ENCODE peak calls at places on chromosome 22, in five cellular contexts. Q, C, A, Z and F are unnamed samples.
A peak's percentile ranks its signal among the peaks of the same experiment; 100 is the strongest.

GRCh38 chr22:25970348-25970995 is 198.8 kb upstream of the SEZ6L start:
- DNase-seq in Q (peak; percentile 49), A (no peak), Z (no peak), C (no peak), F (no peak)

GRCh38 chr22:22197993-22198402 is 46.6 kb upstream of the VPREB1 start:
- DNase-seq in C (no peak), A (no peak), Q (no peak), Z (no peak), F (no peak)

GRCh38 chr22:38572065-38572464 is 2.1 kb upstream of the DMC1 start:
- DNase-seq in C (no peak), A (no peak), Z (no peak), Q (no peak), F (no peak)

GRCh38 chr22:20428496-20429253 is 8.9 kb downstream of the SCARF2 start:
- DNase-seq in A (peak; percentile 56), Z (no peak), C (peak; percentile 45), Q (no peak), F (no peak)

GRCh38 chr22:21098099-21098671 is 52.4 kb downstream of the LRRC74B start:
- DNase-seq in A (no peak), C (no peak), Z (no peak), Q (no peak), F (no peak)

GRCh38 chr22:22035771-22036314 is 53.3 kb upstream of the TOP3B start:
- DNase-seq in Z (no peak), A (no peak), C (no peak), Q (no peak), F (no peak)

GRCh38 chr22:37994049-37994448 is 9.7 kb upstream of the SOX10 start:
- DNase-seq in C (no peak), Q (no peak), A (no peak), Z (no peak), F (no peak)

GRCh38 chr22:17213976-17214375 is 5.3 kb downstream of the ADA2 start:
- DNase-seq in C (peak; percentile 63), Q (peak; percentile 67), Z (no peak), A (no peak), F (no peak)

GRCh38 chr22:31861226-31861840 is 83.0 kb upstream of the YWHAH start:
- DNase-seq in Z (no peak), Q (no peak), C (no peak), A (no peak), F (no peak)

GRCh38 chr22:41524283-41524682 is 20.0 kb downstream of the POLR3H start:
- DNase-seq in A (no peak), Q (peak; percentile 71), C (peak; percentile 84), Z (no peak), F (no peak)

GRCh38 chr22:44031111-44031963 is 7.2 kb downstream of the PARVB start:
- DNase-seq in A (no peak), Q (no peak), Z (no peak), C (no peak), F (no peak)

GRCh38 chr22:39090426-39091064 is 6.5 kb upstream of the APOBEC3H start:
- DNase-seq in Q (no peak), C (peak; percentile 62), A (no peak), Z (no peak), F (no peak)

GRCh38 chr22:30905696-30906341 is 62.8 kb downstream of the MORC2 start:
- DNase-seq in Q (no peak), Z (no peak), C (no peak), A (no peak), F (no peak)

GRCh38 chr22:39148727-39149535 is 3.5 kb downstream of the CBX7 start:
- DNase-seq in C (peak; percentile 73), Q (peak; percentile 65), A (peak; percentile 70), Z (no peak), F (no peak)

GRCh38 chr22:41177626-41178424 is 27.3 kb upstream of the L3MBTL2 start:
- DNase-seq in C (no peak), Z (no peak), Q (no peak), A (no peak), F (no peak)

GRCh38 chr22:42437488-42438292 is 5.5 kb upstream of the NFAM1 start:
- DNase-seq in Q (peak; percentile 68), A (peak; percentile 90), Z (no peak), C (peak; percentile 87), F (no peak)

GRCh38 chr22:26174280-26174679 is 5.0 kb downstream of the SEZ6L start:
- DNase-seq in Z (no peak), A (no peak), Q (no peak), C (no peak), F (no peak)

GRCh38 chr22:50625568-50626313 is 2.2 kb downstream of the ARSA start:
- DNase-seq in C (no peak), Z (no peak), A (peak; percentile 64), Q (no peak), F (no peak)

GRCh38 chr22:44658371-44658953 is 43.5 kb upstream of the PRR5 start:
- DNase-seq in Q (peak; percentile 44), Z (no peak), C (no peak), A (peak; percentile 81), F (peak; percentile 24)

GRCh38 chr22:20429254-20430100 is 8.1 kb downstream of the SCARF2 start:
- DNase-seq in Q (peak; percentile 56), C (peak; percentile 73), A (peak; percentile 75), Z (no peak), F (no peak)

GRCh38 chr22:27405672-27406388 is 395.7 kb downstream of the MN1 start:
- DNase-seq in Q (peak; percentile 53), Z (no peak), C (peak; percentile 65), A (no peak), F (no peak)

GRCh38 chr22:46079093-46079860 is 71.0 kb upstream of the PPARA start:
- DNase-seq in Z (no peak), Q (peak; percentile 27), A (peak; percentile 71), C (peak; percentile 53), F (no peak)

GRCh38 chr22:46078241-46079092 is 71.9 kb upstream of the PPARA start:
- DNase-seq in Q (peak; percentile 82), Z (no peak), C (peak; percentile 78), A (peak; percentile 86), F (no peak)

GRCh38 chr22:46081036-46081830 is 69.1 kb upstream of the PPARA start:
- DNase-seq in Z (no peak), C (peak; percentile 58), Q (peak; percentile 17), A (peak; percentile 65), F (no peak)

GRCh38 chr22:46081831-46082210 is 68.5 kb upstream of the PPARA start:
- DNase-seq in C (peak; percentile 47), Q (peak; percentile 22), A (no peak), Z (no peak), F (no peak)

GRCh38 chr22:46079861-46080821 is 70.2 kb upstream of the PPARA start:
- DNase-seq in Z (no peak), A (peak; percentile 87), Q (peak; percentile 75), C (peak; percentile 94), F (no peak)
- H3K4me3 ChIP-seq in Z (no peak overlapping the region), A (peak overlapping the region; percentile 79), Q (peak overlapping the region; percentile 96), C (peak overlapping the region; percentile 30), F (peak overlapping the region; percentile 61)

DNA sequence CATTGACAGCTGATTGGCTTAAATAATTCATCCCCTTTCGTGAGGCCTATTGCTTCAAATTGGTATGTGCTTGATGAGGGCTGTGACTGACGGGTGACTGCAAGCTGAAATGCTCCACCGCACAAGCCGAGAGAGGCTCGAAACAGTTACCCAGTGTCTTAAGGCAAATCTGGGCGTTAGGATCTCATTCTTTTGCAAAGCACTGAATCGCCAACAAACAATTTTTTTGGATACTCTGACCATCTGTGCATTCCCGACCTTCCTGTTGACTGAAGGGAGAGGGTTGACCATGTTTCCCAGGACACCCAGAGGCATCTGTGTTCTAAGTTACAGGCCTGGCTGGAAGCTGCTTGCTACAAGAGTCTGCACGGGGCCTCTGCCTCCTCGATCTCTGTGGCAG is 32.2 kb downstream of the CACNG2 start:
- DNase-seq in Z (no peak), C (no peak), A (no peak), Q (no peak), F (no peak)
- H3K4me3 ChIP-seq in Z (no peak overlapping the region), C (no peak overlapping the region), A (no peak overlapping the region), Q (no peak overlapping the region), F (no peak overlapping the region)

DNA sequence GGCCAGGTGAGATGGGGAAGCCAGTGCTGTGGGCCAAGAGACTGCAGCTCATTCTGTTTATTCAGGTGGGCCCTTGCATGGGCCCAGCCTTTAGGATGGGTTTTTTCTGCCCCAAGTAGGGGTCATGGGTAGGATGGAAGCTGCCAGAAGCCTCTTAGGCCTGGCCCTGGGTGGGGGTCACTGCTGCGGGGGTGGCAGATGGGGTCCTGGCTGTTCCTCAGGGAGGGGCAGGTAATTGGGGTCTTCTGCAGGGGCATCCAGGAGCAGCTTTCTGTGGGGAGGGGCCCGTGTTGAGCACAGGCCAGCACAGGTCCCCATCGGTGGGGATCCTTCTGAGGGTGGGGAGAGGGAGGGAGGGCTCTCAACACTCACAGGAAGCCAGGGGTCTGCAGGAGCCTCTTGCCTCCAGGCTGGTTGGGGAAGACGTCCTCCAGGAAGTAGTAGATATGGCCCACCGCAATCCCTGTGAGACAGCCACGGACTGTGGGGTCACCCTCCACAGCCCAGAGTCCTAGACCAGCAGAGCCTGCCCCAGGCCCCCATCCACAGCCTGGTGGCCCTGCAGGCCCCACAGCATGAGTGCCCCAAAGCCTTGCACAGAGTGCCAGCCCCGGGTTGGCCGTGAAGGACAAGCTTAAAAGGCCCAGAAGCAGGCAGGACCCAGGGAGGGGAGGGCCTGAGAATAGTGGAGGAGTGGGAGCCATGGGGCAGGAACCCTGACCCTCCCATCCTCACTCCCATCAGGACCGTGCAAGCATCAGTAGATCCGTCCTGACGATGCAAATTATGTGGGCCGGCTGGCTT is 1.9 kb downstream of the DERL3 start:
- DNase-seq in Z (no peak), Q (no peak), A (no peak), C (peak; percentile 36), F (no peak)
- H3K4me3 ChIP-seq in Z (no peak overlapping the region), Q (no peak overlapping the region), A (no peak overlapping the region), C (no peak overlapping the region), F (no peak overlapping the region)

GRCh38 chr22:29480262-29480511 is 169 bp downstream of the NEFH start:
- DNase-seq in Q (no peak), A (no peak), C (no peak), Z (no peak), F (no peak)

GRCh38 chr22:29478326-29479276 is 1.4 kb upstream of the NEFH start:
- DNase-seq in A (no peak), Z (no peak), Q (no peak), C (no peak), F (no peak)

GRCh38 chr22:29480512-29481264 is 670 bp downstream of the NEFH start:
- DNase-seq in C (peak; percentile 61), Q (peak; percentile 16), A (no peak), Z (no peak), F (no peak)

GRCh38 chr22:29477919-29478318 is 2.1 kb upstream of the NEFH start:
- DNase-seq in C (no peak), Z (no peak), Q (no peak), A (no peak), F (no peak)

GRCh38 chr22:29479417-29480261 is at the start of gene NEFH:
- DNase-seq in Q (no peak), C (no peak), A (no peak), Z (no peak), F (no peak)
- H3K4me3 ChIP-seq in Q (peak within 1 kb of the TSS; percentile 48), C (no peak within 1 kb of the TSS), A (peak within 1 kb of the TSS; percentile 28), Z (peak within 1 kb of the TSS; percentile 1), F (peak within 1 kb of the TSS; percentile 49)

GRCh38 chr22:46259374-46259773 is 3.8 kb downstream of the PKDREJ start:
- DNase-seq in A (no peak), Q (no peak), C (peak; percentile 47), Z (no peak), F (no peak)

GRCh38 chr22:46263208-46263575 is at the start of gene PKDREJ:
- DNase-seq in A (no peak), Q (no peak), Z (no peak), C (no peak), F (no peak)

GRCh38 chr22:46267431-46268279 is at the start of gene TTC38:
- DNase-seq in C (peak; percentile 96), Q (peak; percentile 96), Z (no peak), A (peak; percentile 93), F (no peak)

GRCh38 chr22:46260038-46260437 is 3.1 kb downstream of the PKDREJ start:
- DNase-seq in C (no peak), Z (no peak), Q (no peak), A (no peak), F (no peak)

GRCh38 chr22:46262449-46263207 is 515 bp downstream of the PKDREJ start:
- DNase-seq in Z (no peak), Q (peak; percentile 72), C (peak; percentile 88), A (no peak), F (no peak)
- H3K4me3 ChIP-seq in Z (no peak overlapping the region), Q (peak overlapping the region; percentile 51), C (peak overlapping the region; percentile 11), A (peak overlapping the region; percentile 46), F (no peak overlapping the region)